ENCODE peak calls at places on chromosomes 2 and 18, in four cellular contexts. C is mucosa of descending colon, E is epithelial cell of proximal tubule, X is tibial artery. R is an unnamed sample.

GRCh38 chr2:134232461-134232860 is 21.4 kb upstream of the MGAT5 start:
- DNase-seq in C (no peak), E (no peak), X (no peak), R (no peak)

GRCh38 chr2:138503087-138503442 is 1.5 kb downstream of the SPOPL start:
- DNase-seq in C (no peak), E (no peak), X (no peak), R (no peak)

GRCh38 chr2:220753486-220753885 is 818.6 kb downstream of the EPHA4 start:
- DNase-seq in C (no peak), E (no peak), X (no peak), R (no peak)

GRCh38 chr2:86396304-86396785 is 44.8 kb upstream of the KDM3A start:
- DNase-seq in C (no peak), E (peak; percentile 42), X (no peak), R (peak; percentile 19)

GRCh38 chr2:33021542-33022259 is 74.9 kb downstream of the LTBP1 start:
- DNase-seq in C (no peak), E (no peak), X (no peak), R (no peak)

GRCh38 chr2:154489271-154489858 is 209.1 kb upstream of the KCNJ3 start:
- DNase-seq in C (no peak), E (peak; percentile 69), X (no peak), R (no peak)

GRCh38 chr2:231455890-231456289 is 8.4 kb downstream of the NCL start:
- DNase-seq in C (no peak), E (no peak), X (no peak), R (no peak)

GRCh38 chr2:217160978-217161973 is 301.4 kb upstream of the TNP1 start:
- DNase-seq in C (no peak), E (no peak), X (no peak), R (no peak)

GRCh38 chr18:37588289-37588688 is 22.7 kb upstream of the CELF4 start:
- DNase-seq in C (no peak), E (no peak), X (no peak), R (no peak)

GRCh38 chr2:113149553-113150257 is 22.3 kb downstream of the IL1RN start:
- DNase-seq in C (no peak), E (no peak), X (no peak), R (no peak)

GRCh38 chr2:974054-974453 is 23.4 kb downstream of the SNTG2 start:
- DNase-seq in C (no peak), E (no peak), X (no peak), R (no peak)

GRCh38 chr2:79393806-79394484 is 118.9 kb upstream of the CTNNA2 start:
- DNase-seq in C (no peak), E (no peak), X (no peak), R (no peak)

GRCh38 chr2:9664365-9664764 is 33.6 kb upstream of the YWHAQ start:
- DNase-seq in C (no peak), E (no peak), X (no peak), R (no peak)

GRCh38 chr2:42964444-42965081 is 172.2 kb upstream of the HAAO start:
- DNase-seq in C (peak; percentile 82), E (peak; percentile 78), X (peak; percentile 91), R (no peak)

GRCh38 chr2:3097804-3098203 is 279.8 kb downstream of the EIPR1 start:
- DNase-seq in C (no peak), E (no peak), X (no peak), R (no peak)

GRCh38 chr2:202376460-202377307 is 557 bp downstream of the BMPR2 start:
- DNase-seq in C (peak; percentile 76), E (no peak), X (peak; percentile 41), R (peak; percentile 55)

GRCh38 chr2:23096905-23097602 is 287.9 kb upstream of the KLHL29 start:
- DNase-seq in C (no peak), E (peak; percentile 22), X (no peak), R (no peak)

GRCh38 chr2:65320042-65320711 is 92.5 kb downstream of the ACTR2 start:
- DNase-seq in C (no peak), E (peak; percentile 99), X (no peak), R (no peak)

GRCh38 chr2:26772064-26773001 is 8.2 kb downstream of the SLC35F6 start:
- DNase-seq in C (peak; percentile 90), E (peak; percentile 76), X (peak; percentile 99), R (peak; percentile 95)

GRCh38 chr2:64667535-64667934 is 13.8 kb upstream of the SERTAD2 start:
- DNase-seq in C (no peak), E (no peak), X (no peak), R (no peak)

GRCh38 chr18:58350526-58350925 is 278.4 kb downstream of the ALPK2 start:
- DNase-seq in C (no peak), E (no peak), X (no peak), R (no peak)

GRCh38 chr2:118049140-118050128 is 35.6 kb upstream of the CCDC93 start:
- DNase-seq in C (no peak), E (no peak), X (no peak), R (no peak)

GRCh38 chr2:152399003-152399402 is 64.0 kb downstream of the FMNL2 start:
- DNase-seq in C (no peak), E (no peak), X (no peak), R (no peak)

GRCh38 chr18:40072761-40073160 is 1882.3 kb upstream of the PIK3C3 start:
- DNase-seq in C (no peak), E (no peak), X (no peak), R (no peak)

GRCh38 chr2:109458512-109458911 is 155.3 kb downstream of the SEPTIN10 start:
- DNase-seq in C (no peak), E (no peak), X (no peak), R (no peak)

GRCh38 chr2:66173635-66174034 is 261.3 kb upstream of the MEIS1 start:
- DNase-seq in C (no peak), E (no peak), X (no peak), R (no peak)

DNA sequence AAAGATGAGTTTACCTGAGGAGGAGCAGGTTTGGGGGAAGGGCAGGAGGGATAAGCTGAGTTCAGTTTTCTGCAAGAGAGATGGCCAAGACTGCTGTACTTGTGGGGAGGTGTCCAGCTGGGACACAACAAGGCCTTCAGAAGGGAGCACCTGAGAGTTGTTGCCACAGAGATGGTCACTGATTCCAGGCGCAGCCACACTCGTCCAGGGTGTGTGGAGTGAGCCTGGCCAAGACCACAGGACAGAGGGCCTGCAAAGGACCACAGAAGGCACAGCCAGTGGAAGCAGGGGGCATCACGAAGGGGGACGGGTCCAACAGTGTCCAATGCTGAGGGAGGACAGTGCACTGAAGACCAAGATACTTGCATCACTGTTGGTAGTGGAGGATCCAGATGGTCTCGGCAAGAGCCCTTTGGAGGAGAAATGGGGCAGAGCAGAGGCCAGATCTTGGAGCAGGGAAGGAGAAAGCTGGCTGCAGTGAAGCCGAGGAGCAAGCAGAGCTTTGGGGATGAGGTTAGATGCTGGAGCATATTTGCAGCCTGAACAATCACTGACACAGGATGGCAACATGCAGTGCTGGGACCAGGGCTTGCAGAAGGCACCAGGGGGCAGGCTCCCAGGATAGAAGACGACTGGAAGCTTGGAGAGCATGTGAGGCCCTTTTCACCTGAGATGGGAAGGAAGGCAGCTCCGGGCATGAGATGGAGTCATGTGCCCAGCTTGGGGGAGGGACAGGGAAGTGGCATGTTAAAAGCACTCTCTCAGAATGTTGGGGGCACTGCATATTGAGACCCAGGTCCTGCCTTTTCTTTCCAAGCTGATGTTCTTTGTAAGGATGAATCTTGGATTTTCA is 214.0 kb downstream of the CYP26B1 start:
- DNase-seq in C (no peak), E (no peak), X (no peak), R (no peak)
- TF ChIP-seq CTCF in C (no peak), E (peak; percentile 21), X (no peak), R (peak; percentile 16)

DNA sequence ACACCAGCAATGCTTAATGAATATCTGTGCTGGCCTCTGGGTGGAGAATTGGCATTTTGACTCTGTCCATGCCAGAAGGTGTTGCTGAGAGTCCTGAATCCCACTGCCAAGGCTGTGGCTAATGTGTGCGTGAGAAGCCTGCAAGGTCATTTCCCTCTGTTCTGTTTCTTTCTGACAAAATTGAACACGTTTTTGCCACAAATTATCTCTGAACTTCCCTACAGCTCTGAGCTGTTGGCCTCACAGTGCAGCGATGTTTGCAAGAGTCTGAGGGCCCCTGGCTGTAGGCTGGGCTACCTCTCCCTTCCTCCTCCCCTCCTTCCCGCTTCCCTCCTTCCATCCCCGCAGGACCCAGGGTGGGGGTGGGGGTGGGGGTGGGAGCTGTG is 154.1 kb upstream of the HS6ST1 start:
- DNase-seq in C (no peak), E (no peak), X (no peak), R (no peak)
- TF ChIP-seq CTCF in C (no peak), E (no peak), X (no peak), R (no peak)

GRCh38 chr2:74415762-74416395 is 5.5 kb downstream of the C2orf81 start:
- DNase-seq in C (no peak), E (no peak), X (no peak), R (no peak)

GRCh38 chr2:74417763-74418162 is 3.7 kb downstream of the C2orf81 start:
- DNase-seq in C (no peak), E (no peak), X (no peak), R (no peak)

GRCh38 chr2:74414913-74415761 is 6.3 kb downstream of the C2orf81 start:
- DNase-seq in C (peak; percentile 73), E (no peak), X (peak; percentile 58), R (peak; percentile 29)

GRCh38 chr2:74418312-74418711 is 3.1 kb downstream of the C2orf81 start:
- DNase-seq in C (no peak), E (no peak), X (no peak), R (no peak)

DNA sequence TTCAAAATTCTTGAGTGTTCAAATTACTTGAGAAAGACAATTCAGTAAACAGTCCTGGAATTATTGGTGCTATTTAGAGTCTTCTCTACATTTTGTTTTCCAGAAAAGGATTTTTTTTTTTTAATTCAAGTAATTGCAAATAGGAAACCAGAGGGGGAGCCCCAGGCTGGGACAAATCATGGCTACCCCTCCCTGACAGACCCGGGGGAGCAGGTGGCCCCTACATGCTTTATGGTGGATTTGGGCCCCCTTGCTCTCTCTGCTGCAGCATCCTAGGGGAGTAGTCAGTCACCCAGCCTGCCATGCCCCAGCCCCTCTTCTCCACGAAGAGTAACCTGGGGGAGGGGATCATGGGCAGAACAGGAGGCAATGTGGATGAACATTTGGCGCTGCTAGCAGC is 4.7 kb downstream of the C2orf81 start:
- DNase-seq in C (no peak), E (no peak), X (no peak), R (no peak)
- TF ChIP-seq CTCF in C (no peak), E (peak; percentile 19), X (no peak), R (no peak)

DNA sequence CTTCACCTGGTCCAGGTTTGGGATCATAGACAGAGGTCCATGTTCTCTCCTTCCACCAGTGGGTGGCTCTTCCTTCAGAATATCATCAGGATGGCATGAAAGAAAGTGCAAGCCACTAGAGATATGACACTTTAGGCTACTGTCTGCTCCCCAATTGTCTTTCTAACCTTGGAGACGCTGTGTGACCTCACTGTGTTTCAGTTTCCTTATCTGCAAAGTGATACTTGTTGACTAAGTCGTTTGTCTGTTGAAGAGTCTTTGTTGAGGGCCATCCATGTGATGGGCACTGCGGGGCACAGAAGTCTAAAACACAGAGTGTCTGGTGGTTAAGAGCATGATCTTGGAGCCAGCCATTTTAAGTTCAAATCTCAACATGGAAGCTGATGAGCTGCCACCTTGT is 259.9 kb upstream of the THSD7B start:
- DNase-seq in C (no peak), E (no peak), X (no peak), R (no peak)
- TF ChIP-seq CTCF in C (no peak), E (no peak), X (no peak), R (no peak)